ENCODE peak calls at places on chromosome 12, in eight cellular contexts. O is mesendoderm, R is astrocyte of the cerebellum, X is WERI-Rb-1, Y is AG04449, L is ELR, G is fibroblast of the conjunctiva, C is heart right ventricle. F is an unnamed sample.

GRCh38 chr12:14795028-14795448 is 8.2 kb downstream of the WBP11 start:
- DNase-seq in C (no peak), Y (no peak), O (no peak), G (no peak), R (no peak), L (no peak), X (no peak), F (no peak)

GRCh38 chr12:94148841-94149780 is 734 bp downstream of the PLXNC1 start:
- DNase-seq in O (peak), G (no peak), X (peak), Y (no peak), C (peak), L (peak), R (no peak), F (peak)

GRCh38 chr12:4164591-4165558 is 108.7 kb upstream of the CCND2 start:
- DNase-seq in Y (peak), C (peak), R (no peak), G (peak), L (peak), O (peak), X (no peak), F (peak)

GRCh38 chr12:94994312-94994711 is 9.2 kb downstream of the NDUFA12 start:
- DNase-seq in L (peak), G (no peak), R (peak), C (no peak), X (no peak), O (no peak), Y (no peak), F (no peak)

GRCh38 chr12:15977999-15978398 is 66.9 kb downstream of the DERA start:
- DNase-seq in Y (no peak), G (no peak), L (no peak), R (no peak), X (no peak), C (no peak), O (no peak), F (no peak)

GRCh38 chr12:56644654-56645053 is 1.1 kb downstream of the ATP5F1B start:
- DNase-seq in C (no peak), G (no peak), O (no peak), R (no peak), L (peak), Y (no peak), X (no peak), F (no peak)

GRCh38 chr12:12181516-12181915 is 85.3 kb downstream of the LRP6 start:
- DNase-seq in C (no peak), L (peak), X (no peak), G (no peak), R (peak), O (no peak), Y (no peak), F (no peak)

GRCh38 chr12:2453076-2453806 is 341.5 kb upstream of the FKBP4 start:
- DNase-seq in C (no peak), L (no peak), G (no peak), X (peak), O (no peak), R (no peak), Y (no peak), F (no peak)

GRCh38 chr12:124738636-124739467 is 124.8 kb downstream of the SCARB1 start:
- DNase-seq in L (peak), Y (no peak), G (no peak), R (peak), C (no peak), X (no peak), O (no peak), F (no peak)

GRCh38 chr12:42482086-42482819 is 107.3 kb downstream of the PRICKLE1 start:
- DNase-seq in Y (no peak), R (no peak), O (no peak), C (peak), L (no peak), G (no peak), X (no peak), F (no peak)

GRCh38 chr12:75635606-75636444 is 124.4 kb upstream of the KRR1 start:
- DNase-seq in G (no peak), Y (peak), C (no peak), L (peak), X (no peak), R (peak), O (no peak), F (no peak)

GRCh38 chr12:52657305-52657902 is 5.4 kb upstream of the KRT2 start:
- DNase-seq in X (no peak), L (no peak), G (no peak), Y (no peak), O (no peak), C (no peak), R (no peak), F (no peak)

GRCh38 chr12:69284131-69284530 is 44.8 kb downstream of the CPSF6 start:
- DNase-seq in R (peak), O (peak), L (peak), X (peak), G (peak), Y (no peak), C (peak), F (peak)

GRCh38 chr12:67355428-67356385 is 86.5 kb downstream of the CAND1 start:
- DNase-seq in Y (no peak), R (peak), O (peak), C (no peak), X (peak), L (peak), G (peak), F (no peak)

GRCh38 chr12:46402451-46402850 is 29.9 kb upstream of the SLC38A2 start:
- DNase-seq in X (no peak), L (peak), G (no peak), O (no peak), Y (peak), R (peak), C (no peak), F (no peak)

GRCh38 chr12:67669217-67669924 is 20.8 kb downstream of the DYRK2 start:
- DNase-seq in O (no peak), Y (no peak), L (no peak), R (no peak), X (no peak), G (no peak), C (no peak), F (no peak)

GRCh38 chr12:124363376-124363965 is 68.6 kb downstream of the RFLNA start:
- DNase-seq in C (no peak), G (no peak), Y (no peak), X (no peak), O (no peak), R (no peak), L (no peak), F (no peak)

GRCh38 chr12:27869567-27869966 is 89.5 kb upstream of the MANSC4 start:
- DNase-seq in R (no peak), Y (no peak), X (peak), L (no peak), G (no peak), O (no peak), C (peak), F (no peak)

GRCh38 chr12:53971686-53972085 is 1.2 kb upstream of the HOXC11 start:
- DNase-seq in R (no peak), G (no peak), X (no peak), Y (no peak), O (no peak), L (no peak), C (no peak), F (no peak)

F was measured in nucleus accumbens.